ENCODE peak calls at places on chromosomes 13 and 19, in nine cellular contexts. One of them, this sample, is unnamed.

GRCh38 chr13:22235285-22235949 is 564.5 kb downstream of the FGF9 start:
- DNase-seq in heart right ventricle: no peak
- DNase-seq in SK-N-SH: no peak
- DNase-seq in A549: no peak
- DNase-seq in SJSA1: no peak
- DNase-seq in breast epithelium: peak
- DNase-seq in heart left ventricle: no peak
- DNase-seq in suprapubic skin: no peak
- DNase-seq in pancreas: no peak
- DNase-seq in this sample: no peak

GRCh38 chr19:1119475-1120217 is 15.9 kb downstream of the GPX4 start:
- DNase-seq in heart right ventricle: no peak
- DNase-seq in SK-N-SH: no peak
- DNase-seq in A549: no peak
- DNase-seq in SJSA1: no peak
- DNase-seq in breast epithelium: no peak
- DNase-seq in heart left ventricle: no peak
- DNase-seq in suprapubic skin: no peak
- DNase-seq in pancreas: no peak
- DNase-seq in this sample: no peak

GRCh38 chr19:8697671-8698432 is 743 bp downstream of the ACTL9 start:
- DNase-seq in heart right ventricle: no peak
- DNase-seq in SK-N-SH: peak
- DNase-seq in A549: no peak
- DNase-seq in SJSA1: no peak
- DNase-seq in breast epithelium: no peak
- DNase-seq in heart left ventricle: no peak
- DNase-seq in suprapubic skin: no peak
- DNase-seq in pancreas: no peak
- DNase-seq in this sample: no peak

GRCh38 chr13:75960538-75960994 is 324.4 kb downstream of the LMO7 start:
- DNase-seq in heart right ventricle: no peak
- DNase-seq in SK-N-SH: no peak
- DNase-seq in A549: no peak
- DNase-seq in SJSA1: no peak
- DNase-seq in breast epithelium: no peak
- DNase-seq in heart left ventricle: no peak
- DNase-seq in suprapubic skin: no peak
- DNase-seq in pancreas: no peak
- DNase-seq in this sample: no peak

GRCh38 chr13:78806457-78806856 is 147.5 kb upstream of the OBI1 start:
- DNase-seq in heart right ventricle: no peak
- DNase-seq in SK-N-SH: no peak
- DNase-seq in A549: peak
- DNase-seq in SJSA1: no peak
- DNase-seq in breast epithelium: no peak
- DNase-seq in heart left ventricle: no peak
- DNase-seq in suprapubic skin: no peak
- DNase-seq in pancreas: no peak
- DNase-seq in this sample: peak

GRCh38 chr19:1884719-1885334 is 469 bp downstream of the ABHD17A start:
- DNase-seq in heart right ventricle: no peak
- DNase-seq in SK-N-SH: peak
- DNase-seq in A549: no peak
- DNase-seq in SJSA1: no peak
- DNase-seq in breast epithelium: no peak
- DNase-seq in heart left ventricle: no peak
- DNase-seq in suprapubic skin: peak
- DNase-seq in pancreas: no peak
- DNase-seq in this sample: no peak

GRCh38 chr19:11881151-11881800 is 6.3 kb upstream of the ZNF69 start:
- DNase-seq in heart right ventricle: peak
- DNase-seq in SK-N-SH: peak
- DNase-seq in A549: no peak
- DNase-seq in SJSA1: no peak
- DNase-seq in breast epithelium: peak
- DNase-seq in heart left ventricle: peak
- DNase-seq in suprapubic skin: no peak
- DNase-seq in pancreas: peak
- DNase-seq in this sample: peak

GRCh38 chr13:73481877-73482445 is 423.2 kb downstream of the KLF5 start:
- DNase-seq in heart right ventricle: no peak
- DNase-seq in SK-N-SH: no peak
- DNase-seq in A549: no peak
- DNase-seq in SJSA1: no peak
- DNase-seq in breast epithelium: no peak
- DNase-seq in heart left ventricle: no peak
- DNase-seq in suprapubic skin: no peak
- DNase-seq in pancreas: no peak
- DNase-seq in this sample: no peak

GRCh38 chr19:33219261-33219812 is 6.3 kb downstream of the SLC7A10 start:
- DNase-seq in heart right ventricle: no peak
- DNase-seq in SK-N-SH: no peak
- DNase-seq in A549: no peak
- DNase-seq in SJSA1: no peak
- DNase-seq in breast epithelium: no peak
- DNase-seq in heart left ventricle: no peak
- DNase-seq in suprapubic skin: no peak
- DNase-seq in pancreas: no peak
- DNase-seq in this sample: peak

GRCh38 chr19:867855-868457 is 8.5 kb downstream of the CFD start:
- DNase-seq in heart right ventricle: no peak
- DNase-seq in SK-N-SH: no peak
- DNase-seq in A549: no peak
- DNase-seq in SJSA1: no peak
- DNase-seq in breast epithelium: no peak
- DNase-seq in heart left ventricle: no peak
- DNase-seq in suprapubic skin: no peak
- DNase-seq in pancreas: no peak
- DNase-seq in this sample: no peak

GRCh38 chr13:73672492-73672891 is 461.7 kb downstream of the KLF12 start:
- DNase-seq in heart right ventricle: no peak
- DNase-seq in SK-N-SH: no peak
- DNase-seq in A549: no peak
- DNase-seq in SJSA1: no peak
- DNase-seq in breast epithelium: no peak
- DNase-seq in heart left ventricle: no peak
- DNase-seq in suprapubic skin: no peak
- DNase-seq in pancreas: no peak
- DNase-seq in this sample: no peak

GRCh38 chr13:73168993-73169401 is 110.2 kb downstream of the KLF5 start:
- DNase-seq in heart right ventricle: no peak
- DNase-seq in SK-N-SH: no peak
- DNase-seq in A549: no peak
- DNase-seq in SJSA1: no peak
- DNase-seq in breast epithelium: peak
- DNase-seq in heart left ventricle: no peak
- DNase-seq in suprapubic skin: no peak
- DNase-seq in pancreas: no peak
- DNase-seq in this sample: no peak

GRCh38 chr19:57434386-57435061 is 601 bp upstream of the ZNF749 start:
- DNase-seq in heart right ventricle: no peak
- DNase-seq in SK-N-SH: no peak
- DNase-seq in A549: no peak
- DNase-seq in SJSA1: no peak
- DNase-seq in breast epithelium: no peak
- DNase-seq in heart left ventricle: no peak
- DNase-seq in suprapubic skin: no peak
- DNase-seq in pancreas: no peak
- DNase-seq in this sample: no peak

GRCh38 chr13:53758946-53759345 is 730.3 kb downstream of the OLFM4 start:
- DNase-seq in heart right ventricle: no peak
- DNase-seq in SK-N-SH: peak
- DNase-seq in A549: no peak
- DNase-seq in SJSA1: no peak
- DNase-seq in breast epithelium: no peak
- DNase-seq in heart left ventricle: no peak
- DNase-seq in suprapubic skin: no peak
- DNase-seq in pancreas: no peak
- DNase-seq in this sample: no peak

GRCh38 chr13:97212540-97213146 is 9.5 kb upstream of the MBNL2 start:
- DNase-seq in heart right ventricle: no peak
- DNase-seq in SK-N-SH: no peak
- DNase-seq in A549: peak
- DNase-seq in SJSA1: no peak
- DNase-seq in breast epithelium: no peak
- DNase-seq in heart left ventricle: no peak
- DNase-seq in suprapubic skin: no peak
- DNase-seq in pancreas: no peak
- DNase-seq in this sample: no peak

GRCh38 chr19:34365463-34366401 is 736 bp downstream of the GPI start:
- DNase-seq in heart right ventricle: peak
- DNase-seq in SK-N-SH: peak
- DNase-seq in A549: no peak
- DNase-seq in SJSA1: no peak
- DNase-seq in breast epithelium: no peak
- DNase-seq in heart left ventricle: peak
- DNase-seq in suprapubic skin: no peak
- DNase-seq in pancreas: peak
- DNase-seq in this sample: peak

GRCh38 chr13:47114030-47114429 is 217.2 kb upstream of the HTR2A start:
- DNase-seq in heart right ventricle: no peak
- DNase-seq in SK-N-SH: no peak
- DNase-seq in A549: no peak
- DNase-seq in SJSA1: no peak
- DNase-seq in breast epithelium: no peak
- DNase-seq in heart left ventricle: no peak
- DNase-seq in suprapubic skin: no peak
- DNase-seq in pancreas: no peak
- DNase-seq in this sample: no peak
- H3K27ac ChIP-seq in heart right ventricle: no peak
- H3K27ac ChIP-seq in SK-N-SH: peak
- H3K27ac ChIP-seq in A549: no peak
- H3K27ac ChIP-seq in SJSA1: peak
- H3K27ac ChIP-seq in breast epithelium: no peak
- H3K27ac ChIP-seq in heart left ventricle: no peak
- H3K27ac ChIP-seq in suprapubic skin: no peak
- H3K27ac ChIP-seq in pancreas: no peak
- H3K27ac ChIP-seq in this sample: no peak

DNA sequence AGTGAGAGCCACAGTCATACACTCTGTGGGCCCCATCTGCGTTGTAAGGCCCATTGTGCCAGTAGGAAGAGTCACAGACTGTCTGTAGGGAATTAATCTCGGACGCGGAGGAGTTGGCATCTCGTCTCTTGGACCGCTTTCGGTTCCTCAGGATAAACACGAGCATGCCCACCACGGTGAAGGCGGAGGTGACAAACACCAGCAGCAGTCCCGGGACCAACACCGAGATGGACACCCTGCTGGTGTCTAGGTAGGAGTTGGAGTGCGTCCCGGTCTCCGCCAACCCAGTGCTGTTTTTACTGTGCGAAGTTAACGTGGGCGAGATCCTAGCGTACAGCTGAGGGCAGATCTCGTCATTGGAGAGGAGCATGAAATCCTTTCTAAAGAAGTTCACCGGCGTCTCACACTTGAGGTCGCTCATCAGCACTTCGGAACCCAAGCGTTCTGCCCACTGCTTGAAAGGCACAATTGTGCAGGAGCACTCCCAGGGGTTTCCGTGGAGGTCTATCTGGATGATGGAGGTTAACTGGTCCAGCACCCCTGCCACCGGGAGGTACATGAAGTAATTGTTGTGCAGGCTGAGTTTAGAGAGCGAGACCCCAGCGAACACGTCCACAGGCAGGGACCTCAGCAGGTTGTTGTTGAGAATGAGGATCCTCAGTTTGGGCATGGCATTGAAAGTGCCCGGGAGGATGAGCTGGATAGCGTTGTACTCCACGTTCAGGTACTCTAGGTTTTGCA is 2.7 kb downstream of the SLITRK1 start:
- DNase-seq in heart right ventricle: no peak
- DNase-seq in SK-N-SH: no peak
- DNase-seq in A549: no peak
- DNase-seq in SJSA1: no peak
- DNase-seq in breast epithelium: no peak
- DNase-seq in heart left ventricle: no peak
- DNase-seq in suprapubic skin: no peak
- DNase-seq in pancreas: no peak
- DNase-seq in this sample: no peak
- H3K4me3 ChIP-seq in heart right ventricle: no peak
- H3K4me3 ChIP-seq in SK-N-SH: peak
- H3K4me3 ChIP-seq in A549: no peak
- H3K4me3 ChIP-seq in SJSA1: no peak
- H3K4me3 ChIP-seq in breast epithelium: peak
- H3K4me3 ChIP-seq in heart left ventricle: no peak
- H3K4me3 ChIP-seq in suprapubic skin: peak
- H3K4me3 ChIP-seq in pancreas: no peak
- H3K4me3 ChIP-seq in this sample: no peak

GRCh38 chr19:35408284-35409171 is 37.7 kb downstream of the GPR42 start:
- DNase-seq in heart right ventricle: no peak
- DNase-seq in SK-N-SH: no peak
- DNase-seq in A549: no peak
- DNase-seq in SJSA1: no peak
- DNase-seq in breast epithelium: no peak
- DNase-seq in heart left ventricle: no peak
- DNase-seq in suprapubic skin: no peak
- DNase-seq in pancreas: no peak
- DNase-seq in this sample: no peak

GRCh38 chr19:35409191-35409590 is 38.3 kb downstream of the GPR42 start:
- DNase-seq in heart right ventricle: no peak
- DNase-seq in SK-N-SH: no peak
- DNase-seq in A549: no peak
- DNase-seq in SJSA1: no peak
- DNase-seq in breast epithelium: no peak
- DNase-seq in heart left ventricle: no peak
- DNase-seq in suprapubic skin: no peak
- DNase-seq in pancreas: no peak
- DNase-seq in this sample: no peak

GRCh38 chr19:35407619-35408018 is 36.8 kb downstream of the GPR42 start:
- DNase-seq in heart right ventricle: no peak
- DNase-seq in SK-N-SH: no peak
- DNase-seq in A549: no peak
- DNase-seq in SJSA1: no peak
- DNase-seq in breast epithelium: no peak
- DNase-seq in heart left ventricle: no peak
- DNase-seq in suprapubic skin: no peak
- DNase-seq in pancreas: no peak
- DNase-seq in this sample: no peak

GRCh38 chr19:35403116-35403760 is 32.4 kb downstream of the GPR42 start:
- DNase-seq in heart right ventricle: no peak
- DNase-seq in SK-N-SH: no peak
- DNase-seq in A549: no peak
- DNase-seq in SJSA1: no peak
- DNase-seq in breast epithelium: no peak
- DNase-seq in heart left ventricle: no peak
- DNase-seq in suprapubic skin: no peak
- DNase-seq in pancreas: no peak
- DNase-seq in this sample: no peak

GRCh38 chr19:35404879-35405622 is 34.2 kb downstream of the GPR42 start:
- DNase-seq in heart right ventricle: no peak
- DNase-seq in SK-N-SH: no peak
- DNase-seq in A549: peak
- DNase-seq in SJSA1: peak
- DNase-seq in breast epithelium: peak
- DNase-seq in heart left ventricle: peak
- DNase-seq in suprapubic skin: no peak
- DNase-seq in pancreas: no peak
- DNase-seq in this sample: peak
- H3K27ac ChIP-seq in heart right ventricle: no peak
- H3K27ac ChIP-seq in SK-N-SH: no peak
- H3K27ac ChIP-seq in A549: no peak
- H3K27ac ChIP-seq in SJSA1: peak
- H3K27ac ChIP-seq in breast epithelium: peak
- H3K27ac ChIP-seq in heart left ventricle: no peak
- H3K27ac ChIP-seq in suprapubic skin: no peak
- H3K27ac ChIP-seq in pancreas: no peak
- H3K27ac ChIP-seq in this sample: no peak

GRCh38 chr19:58561373-58562125 is 3.1 kb upstream of the UBE2M start:
- DNase-seq in heart right ventricle: no peak
- DNase-seq in SK-N-SH: no peak
- DNase-seq in A549: no peak
- DNase-seq in SJSA1: no peak
- DNase-seq in breast epithelium: no peak
- DNase-seq in heart left ventricle: peak
- DNase-seq in suprapubic skin: no peak
- DNase-seq in pancreas: no peak
- DNase-seq in this sample: no peak
- H3K4me3 ChIP-seq in heart right ventricle: peak
- H3K4me3 ChIP-seq in SK-N-SH: no peak
- H3K4me3 ChIP-seq in A549: no peak
- H3K4me3 ChIP-seq in SJSA1: no peak
- H3K4me3 ChIP-seq in breast epithelium: peak
- H3K4me3 ChIP-seq in heart left ventricle: peak
- H3K4me3 ChIP-seq in suprapubic skin: peak
- H3K4me3 ChIP-seq in pancreas: no peak
- H3K4me3 ChIP-seq in this sample: no peak